ENCODE peak calls at places on chromosomes 12 and 14, in five cellular contexts. One of them, this sample, is unnamed.

GRCh38 chr14:38994721-38995120 is 108.3 kb downstream of the SEC23A start:
- DNase-seq in K562: no peak
- DNase-seq in SK-N-SH: no peak
- DNase-seq in HepG2: no peak
- DNase-seq in H1: no peak
- DNase-seq in this sample: no peak

GRCh38 chr14:80202888-80203562 is 8.3 kb downstream of the DIO2 start:
- DNase-seq in K562: peak; percentile 4
- DNase-seq in SK-N-SH: peak; percentile 20
- DNase-seq in HepG2: peak; percentile 6
- DNase-seq in H1: peak; percentile 93
- DNase-seq in this sample: no peak

GRCh38 chr12:32688786-32689185 is 9.7 kb downstream of the DNM1L start:
- DNase-seq in K562: no peak
- DNase-seq in SK-N-SH: no peak
- DNase-seq in HepG2: no peak
- DNase-seq in H1: no peak
- DNase-seq in this sample: no peak

GRCh38 chr12:115172521-115172920 is 488.5 kb upstream of the TBX3 start:
- DNase-seq in K562: no peak
- DNase-seq in SK-N-SH: no peak
- DNase-seq in HepG2: no peak
- DNase-seq in H1: no peak
- DNase-seq in this sample: no peak

GRCh38 chr12:57899010-57899662 is 42.2 kb upstream of the ATP23 start:
- DNase-seq in K562: no peak
- DNase-seq in SK-N-SH: no peak
- DNase-seq in HepG2: no peak
- DNase-seq in H1: no peak
- DNase-seq in this sample: peak; percentile 79

GRCh38 chr12:119128527-119128926 is 50.2 kb upstream of the HSPB8 start:
- DNase-seq in K562: no peak
- DNase-seq in SK-N-SH: no peak
- DNase-seq in HepG2: no peak
- DNase-seq in H1: no peak
- DNase-seq in this sample: no peak

GRCh38 chr14:31203414-31203742 is 4.2 kb downstream of the HECTD1 start:
- DNase-seq in K562: no peak
- DNase-seq in SK-N-SH: no peak
- DNase-seq in HepG2: no peak
- DNase-seq in H1: no peak
- DNase-seq in this sample: no peak

GRCh38 chr12:53538209-53538689 is 31.0 kb upstream of the NPFF start:
- DNase-seq in K562: no peak
- DNase-seq in SK-N-SH: no peak
- DNase-seq in HepG2: peak; percentile 94
- DNase-seq in H1: no peak
- DNase-seq in this sample: no peak

GRCh38 chr14:60051690-60052324 is 39.9 kb upstream of the PCNX4 start:
- DNase-seq in K562: no peak
- DNase-seq in SK-N-SH: no peak
- DNase-seq in HepG2: no peak
- DNase-seq in H1: no peak
- DNase-seq in this sample: no peak

GRCh38 chr14:46344327-46344937 is 307.1 kb downstream of the RPL10L start:
- DNase-seq in K562: no peak
- DNase-seq in SK-N-SH: peak; percentile 0
- DNase-seq in HepG2: peak; percentile 15
- DNase-seq in H1: no peak
- DNase-seq in this sample: peak; percentile 2

GRCh38 chr12:93879476-93880376 is 202.6 kb downstream of the CRADD start:
- DNase-seq in K562: no peak
- DNase-seq in SK-N-SH: no peak
- DNase-seq in HepG2: no peak
- DNase-seq in H1: no peak
- DNase-seq in this sample: no peak

GRCh38 chr14:95156153-95156764 is 1.1 kb downstream of the DICER1 start:
- DNase-seq in K562: no peak
- DNase-seq in SK-N-SH: no peak
- DNase-seq in HepG2: no peak
- DNase-seq in H1: no peak
- DNase-seq in this sample: no peak

GRCh38 chr12:9118161-9118560 is 2.4 kb upstream of the A2M start:
- DNase-seq in K562: no peak
- DNase-seq in SK-N-SH: no peak
- DNase-seq in HepG2: no peak
- DNase-seq in H1: no peak
- DNase-seq in this sample: peak; percentile 49

GRCh38 chr12:54587315-54587821 is 1.1 kb downstream of the PPP1R1A start:
- DNase-seq in K562: no peak
- DNase-seq in SK-N-SH: no peak
- DNase-seq in HepG2: peak; percentile 61
- DNase-seq in H1: no peak
- DNase-seq in this sample: no peak

GRCh38 chr14:93868165-93868564 is 59.0 kb upstream of the FAM181A start:
- DNase-seq in K562: no peak
- DNase-seq in SK-N-SH: no peak
- DNase-seq in HepG2: no peak
- DNase-seq in H1: no peak
- DNase-seq in this sample: no peak

GRCh38 chr14:89495718-89496117 is 78.7 kb upstream of the FOXN3 start:
- DNase-seq in K562: no peak
- DNase-seq in SK-N-SH: no peak
- DNase-seq in HepG2: no peak
- DNase-seq in H1: no peak
- DNase-seq in this sample: no peak

GRCh38 chr14:103206023-103206481 is 82.8 kb downstream of the TNFAIP2 start:
- DNase-seq in K562: no peak
- DNase-seq in SK-N-SH: no peak
- DNase-seq in HepG2: no peak
- DNase-seq in H1: no peak
- DNase-seq in this sample: no peak

GRCh38 chr12:131574397-131574775 is 136.5 kb upstream of the SFSWAP start:
- DNase-seq in K562: no peak
- DNase-seq in SK-N-SH: peak; percentile 67
- DNase-seq in HepG2: no peak
- DNase-seq in H1: no peak
- DNase-seq in this sample: no peak

GRCh38 chr12:107843351-107844311 is 69.1 kb downstream of the ASCL4 start:
- DNase-seq in K562: no peak
- DNase-seq in SK-N-SH: peak; percentile 85
- DNase-seq in HepG2: no peak
- DNase-seq in H1: peak; percentile 72
- DNase-seq in this sample: no peak

GRCh38 chr14:40889126-40889525 is 717.5 kb upstream of the LRFN5 start:
- DNase-seq in K562: no peak
- DNase-seq in SK-N-SH: no peak
- DNase-seq in HepG2: no peak
- DNase-seq in H1: no peak
- DNase-seq in this sample: no peak

GRCh38 chr12:128853321-128854197 is at the start of gene GLT1D1:
- DNase-seq in K562: no peak
- DNase-seq in SK-N-SH: peak; percentile 84
- DNase-seq in HepG2: no peak
- DNase-seq in H1: peak; percentile 64
- DNase-seq in this sample: no peak

GRCh38 chr12:118850244-118850825 is 131.0 kb upstream of the SRRM4 start:
- DNase-seq in K562: peak; percentile 77
- DNase-seq in SK-N-SH: peak; percentile 16
- DNase-seq in HepG2: peak; percentile 22
- DNase-seq in H1: peak; percentile 84
- DNase-seq in this sample: no peak

GRCh38 chr12:83850531-83850930 is 1062.1 kb downstream of the SLC6A15 start:
- DNase-seq in K562: no peak
- DNase-seq in SK-N-SH: no peak
- DNase-seq in HepG2: no peak
- DNase-seq in H1: no peak
- DNase-seq in this sample: no peak

GRCh38 chr12:130424858-130425697 is 87.4 kb downstream of the PIWIL1 start:
- DNase-seq in K562: no peak
- DNase-seq in SK-N-SH: no peak
- DNase-seq in HepG2: no peak
- DNase-seq in H1: peak; percentile 32
- DNase-seq in this sample: no peak

GRCh38 chr12:79681008-79681590 is 9.7 kb downstream of the PAWR start:
- DNase-seq in K562: no peak
- DNase-seq in SK-N-SH: no peak
- DNase-seq in HepG2: no peak
- DNase-seq in H1: no peak
- DNase-seq in this sample: no peak

GRCh38 chr12:30980886-30981662 is 54.5 kb downstream of the TSPAN11 start:
- DNase-seq in K562: no peak
- DNase-seq in SK-N-SH: no peak
- DNase-seq in HepG2: no peak
- DNase-seq in H1: no peak
- DNase-seq in this sample: no peak

GRCh38 chr12:30977124-30977523 is 50.6 kb downstream of the TSPAN11 start:
- DNase-seq in K562: no peak
- DNase-seq in SK-N-SH: no peak
- DNase-seq in HepG2: no peak
- DNase-seq in H1: no peak
- DNase-seq in this sample: no peak

GRCh38 chr12:30977537-30978349 is 51.2 kb downstream of the TSPAN11 start:
- DNase-seq in K562: no peak
- DNase-seq in SK-N-SH: no peak
- DNase-seq in HepG2: no peak
- DNase-seq in H1: no peak
- DNase-seq in this sample: no peak

GRCh38 chr12:30978639-30979038 is 52.1 kb downstream of the TSPAN11 start:
- DNase-seq in K562: no peak
- DNase-seq in SK-N-SH: peak; percentile 57
- DNase-seq in HepG2: no peak
- DNase-seq in H1: no peak
- DNase-seq in this sample: no peak

DNA sequence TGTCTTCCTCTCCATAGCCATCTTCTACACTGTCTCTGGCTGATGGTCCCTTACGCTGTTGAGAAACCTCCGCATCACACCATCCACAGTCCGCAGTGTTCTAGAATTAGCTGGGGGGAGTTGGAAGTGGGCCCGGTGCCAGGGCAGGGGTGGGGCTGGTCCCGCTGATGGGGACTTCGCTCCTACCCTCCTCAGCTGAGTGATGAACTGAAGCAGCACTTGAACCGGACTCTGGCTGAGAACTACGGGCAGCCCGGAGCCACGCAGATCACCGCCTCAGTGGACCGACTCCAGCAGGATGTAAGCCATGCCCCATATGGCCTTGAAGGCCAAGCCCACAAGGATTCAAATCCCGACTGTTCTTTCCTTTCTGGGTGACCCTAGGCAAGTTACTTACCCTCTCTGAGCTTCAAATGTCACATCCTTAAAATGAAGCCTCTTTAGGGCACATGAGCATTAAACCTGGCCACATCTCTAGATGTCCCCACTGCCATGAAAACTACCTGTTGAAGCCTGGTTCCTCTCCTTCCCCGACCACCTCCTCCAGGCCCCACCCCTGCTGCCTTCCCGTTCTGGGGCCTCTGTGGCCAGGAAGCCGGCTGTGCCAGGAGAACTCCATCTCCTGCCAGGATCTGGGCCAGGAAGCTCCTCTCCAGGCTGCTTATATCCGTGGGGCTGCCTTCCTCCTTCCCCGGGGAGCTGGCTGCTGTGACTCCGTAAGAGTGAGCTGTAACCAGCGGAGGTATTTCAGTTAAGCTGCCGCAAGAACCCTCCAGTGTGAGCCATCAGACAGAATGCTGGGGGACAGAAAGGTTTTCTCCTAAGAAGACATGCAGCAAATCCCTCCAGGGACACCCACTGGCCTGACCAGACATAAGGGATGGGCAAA is 53.1 kb downstream of the TSPAN11 start:
- DNase-seq in K562: no peak
- DNase-seq in SK-N-SH: no peak
- DNase-seq in HepG2: no peak
- DNase-seq in H1: no peak
- DNase-seq in this sample: no peak
- TF ChIP-seq MAX in K562: no peak
- TF ChIP-seq MAX in SK-N-SH: no peak
- TF ChIP-seq MAX in HepG2: no peak
- TF ChIP-seq MAX in H1: no peak
- TF ChIP-seq MAX in this sample: no peak

GRCh38 chr12:570949-571794 is 92.1 kb downstream of the NINJ2 start:
- DNase-seq in K562: peak; percentile 32
- DNase-seq in SK-N-SH: no peak
- DNase-seq in HepG2: peak; percentile 58
- DNase-seq in H1: peak; percentile 75
- DNase-seq in this sample: no peak
- TF ChIP-seq GABPA in K562: no peak
- TF ChIP-seq GABPA in SK-N-SH: no peak
- TF ChIP-seq GABPA in HepG2: no peak
- TF ChIP-seq GABPA in H1: no peak
- TF ChIP-seq GABPA in this sample: no peak

GRCh38 chr12:116919247-116919671 is 8.5 kb downstream of the FBXW8 start:
- DNase-seq in K562: peak; percentile 33
- DNase-seq in SK-N-SH: no peak
- DNase-seq in HepG2: no peak
- DNase-seq in H1: no peak
- DNase-seq in this sample: no peak
- H3K27ac ChIP-seq in K562: peak overlapping the region; percentile 87
- H3K27ac ChIP-seq in SK-N-SH: no peak overlapping the region
- H3K27ac ChIP-seq in HepG2: no peak overlapping the region
- H3K27ac ChIP-seq in H1: no peak overlapping the region
- H3K27ac ChIP-seq in this sample: no peak overlapping the region

GRCh38 chr12:78331764-78332163 is 501.1 kb downstream of the NAV3 start:
- DNase-seq in K562: no peak
- DNase-seq in SK-N-SH: no peak
- DNase-seq in HepG2: peak; percentile 3
- DNase-seq in H1: no peak
- DNase-seq in this sample: no peak
- TF ChIP-seq MAX in K562: no peak
- TF ChIP-seq MAX in SK-N-SH: no peak
- TF ChIP-seq MAX in HepG2: no peak
- TF ChIP-seq MAX in H1: no peak
- TF ChIP-seq MAX in this sample: no peak

DNA sequence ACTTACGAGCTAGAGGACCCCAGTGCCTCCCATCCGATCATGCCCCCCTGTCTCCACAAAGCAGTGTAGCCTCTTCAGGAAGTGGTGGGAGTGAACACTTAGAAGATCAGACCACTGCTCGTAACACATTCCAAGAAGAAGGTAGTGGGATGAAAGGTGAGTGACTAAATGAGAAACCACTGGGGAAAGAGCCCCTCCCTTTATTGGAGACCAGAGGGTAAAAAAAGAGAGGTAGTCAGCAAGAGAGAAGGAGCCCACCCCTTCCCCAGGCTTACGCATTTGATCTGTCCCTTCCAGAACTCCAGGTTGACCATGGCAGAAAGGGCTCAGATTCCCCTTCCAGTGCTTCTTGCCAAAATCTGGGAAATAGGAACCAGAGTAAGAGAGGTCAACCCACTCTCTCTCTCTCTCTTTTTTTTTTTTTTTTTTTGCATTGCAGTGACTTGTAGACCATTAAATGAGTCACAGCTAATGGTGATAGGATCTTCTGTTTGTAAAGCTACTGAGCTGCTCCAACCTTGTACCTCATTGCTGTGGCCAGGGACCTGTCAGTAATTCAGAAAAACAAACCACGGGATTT is 165.4 kb downstream of the GCH1 start:
- DNase-seq in K562: peak; percentile 31
- DNase-seq in SK-N-SH: no peak
- DNase-seq in HepG2: no peak
- DNase-seq in H1: no peak
- DNase-seq in this sample: no peak
- TF ChIP-seq GABPA in K562: no peak
- TF ChIP-seq GABPA in SK-N-SH: no peak
- TF ChIP-seq GABPA in HepG2: no peak
- TF ChIP-seq GABPA in H1: no peak
- TF ChIP-seq GABPA in this sample: no peak

This sample was measured in GM12878.